ENCODE peak calls at places on chromosomes 11 and 22, in seven cellular contexts. T, S, X, I, W, A and V are unnamed samples.
A peak's percentile ranks its signal among the peaks of the same experiment; 100 is the strongest.

GRCh38 chr11:118908931-118909618 is 16.7 kb downstream of the BCL9L start:
- DNase-seq in T (peak; percentile 87), S (no peak), X (peak; percentile 12), I (no peak), W (peak; percentile 85), A (no peak), V (peak; percentile 92)

GRCh38 chr22:47090591-47091240 is 328.3 kb downstream of the TBC1D22A start:
- DNase-seq in T (no peak), S (no peak), X (peak; percentile 65), I (peak; percentile 36), W (no peak), A (no peak), V (no peak)

GRCh38 chr11:122778148-122778547 is 60.2 kb upstream of the CRTAM start:
- DNase-seq in T (no peak), S (no peak), X (no peak), I (no peak), W (no peak), A (no peak), V (no peak)

GRCh38 chr22:19721486-19722172 is 1.7 kb upstream of the GP1BB start:
- DNase-seq in T (no peak), S (no peak), X (no peak), I (no peak), W (no peak), A (no peak), V (no peak)

GRCh38 chr11:128741511-128741910 is 47.6 kb downstream of the FLI1 start:
- DNase-seq in T (no peak), S (no peak), X (peak; percentile 28), I (no peak), W (no peak), A (no peak), V (no peak)

GRCh38 chr11:67289651-67290479 is 762 bp downstream of the ANKRD13D start:
- DNase-seq in T (no peak), S (peak; percentile 33), X (no peak), I (no peak), W (no peak), A (no peak), V (no peak)

GRCh38 chr11:120210651-120211521 is at the start of gene OAF:
- DNase-seq in T (peak; percentile 60), S (peak; percentile 78), X (peak; percentile 50), I (peak; percentile 24), W (peak; percentile 48), A (no peak), V (peak; percentile 90)

GRCh38 chr22:29769723-29770321 is 2.7 kb downstream of the UQCR10 start:
- DNase-seq in T (no peak), S (no peak), X (no peak), I (no peak), W (no peak), A (no peak), V (no peak)

GRCh38 chr11:18698341-18699268 is at the start of gene TMEM86A:
- DNase-seq in T (peak; percentile 49), S (peak; percentile 91), X (peak; percentile 86), I (peak; percentile 89), W (peak; percentile 11), A (peak; percentile 91), V (peak; percentile 90)

GRCh38 chr22:19993926-19994325 is 22.7 kb downstream of the ARVCF start:
- DNase-seq in T (no peak), S (no peak), X (no peak), I (no peak), W (no peak), A (no peak), V (no peak)

GRCh38 chr22:49426098-49426497 is 401.6 kb downstream of the BRD1 start:
- DNase-seq in T (no peak), S (no peak), X (no peak), I (no peak), W (no peak), A (no peak), V (no peak)

GRCh38 chr11:47305734-47306483 is 36.0 kb downstream of the MADD start:
- DNase-seq in T (no peak), S (no peak), X (no peak), I (no peak), W (no peak), A (no peak), V (peak; percentile 65)

GRCh38 chr11:17743026-17743807 is 8.6 kb downstream of the KCNC1 start:
- DNase-seq in T (no peak), S (no peak), X (no peak), I (no peak), W (no peak), A (no peak), V (no peak)

GRCh38 chr11:122668562-122669090 is 13.1 kb downstream of the UBASH3B start:
- DNase-seq in T (peak; percentile 56), S (no peak), X (no peak), I (no peak), W (no peak), A (no peak), V (no peak)

GRCh38 chr11:102260241-102260640 is 57.0 kb upstream of the BIRC3 start:
- DNase-seq in T (no peak), S (no peak), X (no peak), I (no peak), W (no peak), A (no peak), V (no peak)

GRCh38 chr11:58028687-58029411 is 1.9 kb upstream of the OR6Q1 start:
- DNase-seq in T (no peak), S (no peak), X (no peak), I (no peak), W (no peak), A (no peak), V (no peak)

GRCh38 chr22:39519681-39520053 is 695 bp upstream of the ATF4 start:
- DNase-seq in T (no peak), S (no peak), X (peak; percentile 59), I (no peak), W (no peak), A (no peak), V (no peak)

GRCh38 chr11:63667993-63668392 is 3.2 kb downstream of the ATL3 start:
- DNase-seq in T (peak; percentile 82), S (no peak), X (no peak), I (no peak), W (peak; percentile 80), A (no peak), V (no peak)

GRCh38 chr11:844693-845644 is 2.3 kb downstream of the TSPAN4 start:
- DNase-seq in T (peak; percentile 92), S (no peak), X (no peak), I (no peak), W (peak; percentile 73), A (no peak), V (peak; percentile 69)

GRCh38 chr22:35462558-35463230 is 62.8 kb downstream of the MCM5 start:
- DNase-seq in T (no peak), S (no peak), X (no peak), I (no peak), W (no peak), A (no peak), V (no peak)

GRCh38 chr22:32100711-32101110 is 57.6 kb downstream of the SLC5A1 start:
- DNase-seq in T (no peak), S (no peak), X (no peak), I (no peak), W (no peak), A (no peak), V (no peak)

GRCh38 chr22:33438273-33438672 is 380.1 kb upstream of the SYN3 start:
- DNase-seq in T (peak; percentile 72), S (no peak), X (peak; percentile 2), I (no peak), W (peak; percentile 58), A (no peak), V (no peak)

GRCh38 chr22:42974223-42974622 is 40.7 kb downstream of the PACSIN2 start:
- DNase-seq in T (no peak), S (no peak), X (no peak), I (no peak), W (no peak), A (no peak), V (peak; percentile 15)

GRCh38 chr11:10044618-10045017 is 249.4 kb downstream of the SBF2 start:
- DNase-seq in T (no peak), S (no peak), X (no peak), I (no peak), W (no peak), A (no peak), V (no peak)

GRCh38 chr22:30325065-30325720 is 1.5 kb downstream of the TBC1D10A start:
- DNase-seq in T (peak; percentile 70), S (no peak), X (no peak), I (no peak), W (no peak), A (no peak), V (peak; percentile 63)

GRCh38 chr11:129639300-129639699 is 176.3 kb upstream of the TMEM45B start:
- DNase-seq in T (peak; percentile 73), S (no peak), X (no peak), I (no peak), W (peak; percentile 97), A (no peak), V (no peak)

GRCh38 chr22:17369553-17370035 is 334 bp downstream of the CECR2 start:
- DNase-seq in T (no peak), S (peak; percentile 9), X (peak; percentile 49), I (no peak), W (no peak), A (no peak), V (no peak)

GRCh38 chr11:101346591-101346990 is 217.0 kb upstream of the PGR start:
- DNase-seq in T (peak; percentile 54), S (no peak), X (no peak), I (no peak), W (no peak), A (no peak), V (no peak)

GRCh38 chr11:16611395-16612233 is 126.8 kb upstream of the C11orf58 start:
- DNase-seq in T (no peak), S (no peak), X (no peak), I (no peak), W (no peak), A (no peak), V (no peak)

GRCh38 chr11:121157756-121158155 is 56.7 kb downstream of the TECTA start:
- DNase-seq in T (no peak), S (no peak), X (no peak), I (no peak), W (no peak), A (no peak), V (no peak)

GRCh38 chr22:21080435-21081137 is 34.8 kb downstream of the LRRC74B start:
- DNase-seq in T (no peak), S (no peak), X (no peak), I (no peak), W (no peak), A (no peak), V (no peak)

GRCh38 chr22:27952091-27952490 is 33.0 kb upstream of the PITPNB start:
- DNase-seq in T (no peak), S (no peak), X (no peak), I (no peak), W (peak; percentile 57), A (no peak), V (no peak)

GRCh38 chr11:83257638-83258229 is 28.4 kb downstream of the CCDC90B start:
- DNase-seq in T (peak; percentile 58), S (no peak), X (no peak), I (no peak), W (peak; percentile 74), A (no peak), V (no peak)

GRCh38 chr11:9138612-9139579 is 47.5 kb upstream of the SCUBE2 start:
- DNase-seq in T (peak; percentile 72), S (no peak), X (peak; percentile 90), I (no peak), W (peak; percentile 47), A (peak; percentile 86), V (peak; percentile 89)